ENCODE peak calls at places on chromosome 2, in seven cellular contexts. G is GM23338, E is H7, I is left ventricle myocardium superior, P is PC-9, Z is BJ, J is activated T-helper 1 cell treated with Interleukin-2 at 50 U/mL for 16 hours. L is an unnamed sample.

GRCh38 chr2:88841224-88841929 is 149.9 kb downstream of the RPIA start:
- DNase-seq in E (no peak), I (no peak), J (no peak), P (no peak), Z (no peak), G (no peak), L (no peak)

GRCh38 chr2:30226144-30227032 is 4.9 kb upstream of the LBH start:
- DNase-seq in Z (no peak), G (no peak), I (no peak), E (no peak), J (no peak), P (no peak), L (no peak)

GRCh38 chr2:170369894-170370293 is 191.9 kb downstream of the MYO3B start:
- DNase-seq in Z (no peak), I (no peak), E (no peak), J (no peak), P (no peak), G (peak), L (peak)

GRCh38 chr2:125424386-125424785 is 1231.6 kb upstream of the GYPC start:
- DNase-seq in I (no peak), J (no peak), G (no peak), Z (no peak), E (no peak), P (no peak), L (no peak)

GRCh38 chr2:148658807-148659722 is 14.5 kb downstream of the EPC2 start:
- DNase-seq in Z (no peak), P (peak), I (no peak), G (no peak), J (no peak), E (no peak), L (no peak)

GRCh38 chr2:26465981-26466471 is 11.9 kb downstream of the OTOF start:
- DNase-seq in I (no peak), E (no peak), Z (no peak), P (no peak), J (no peak), G (no peak), L (no peak)

GRCh38 chr2:5692561-5693287 is 540 bp downstream of the SOX11 start:
- DNase-seq in P (no peak), G (peak), I (no peak), J (no peak), E (peak), Z (no peak), L (no peak)

GRCh38 chr2:148565272-148565894 is 79.2 kb upstream of the EPC2 start:
- DNase-seq in J (no peak), E (peak), Z (no peak), G (peak), P (no peak), I (no peak), L (no peak)

GRCh38 chr2:239194731-239195317 is 206.0 kb downstream of the HDAC4 start:
- DNase-seq in E (no peak), Z (no peak), G (no peak), J (no peak), P (no peak), I (peak), L (no peak)

GRCh38 chr2:121345887-121346286 is 60.9 kb upstream of the TFCP2L1 start:
- DNase-seq in Z (no peak), J (no peak), P (no peak), G (no peak), I (no peak), E (no peak), L (no peak)

GRCh38 chr2:119481501-119482455 is 42.5 kb downstream of the SCTR start:
- DNase-seq in J (no peak), I (no peak), E (peak), P (no peak), G (peak), Z (no peak), L (no peak)

GRCh38 chr2:29430382-29431112 is 315.3 kb downstream of the CLIP4 start:
- DNase-seq in I (no peak), G (no peak), Z (no peak), J (no peak), E (no peak), P (no peak), L (no peak)

GRCh38 chr2:30500699-30501098 is 53.7 kb downstream of the LCLAT1 start:
- DNase-seq in J (no peak), E (no peak), Z (no peak), P (no peak), G (no peak), I (no peak), L (no peak)

GRCh38 chr2:14631676-14632075 is 841 bp upstream of the LRATD1 start:
- DNase-seq in P (no peak), J (no peak), G (no peak), I (no peak), E (no peak), Z (no peak), L (no peak)

GRCh38 chr2:107992069-107992468 is 5.7 kb downstream of the SLC5A7 start:
- DNase-seq in P (peak), G (no peak), E (no peak), J (no peak), Z (no peak), I (no peak), L (no peak)

GRCh38 chr2:134185639-134186038 is 68.2 kb upstream of the MGAT5 start:
- DNase-seq in P (no peak), G (no peak), J (no peak), Z (no peak), I (no peak), E (no peak), L (no peak)

GRCh38 chr2:169895294-169895985 is 68.2 kb downstream of the UBR3 start:
- DNase-seq in E (no peak), G (no peak), J (no peak), P (no peak), I (no peak), Z (peak), L (no peak)

GRCh38 chr2:33177627-33178026 is 230.9 kb downstream of the LTBP1 start:
- DNase-seq in I (no peak), Z (no peak), J (no peak), G (no peak), E (no peak), P (no peak), L (no peak)

GRCh38 chr2:168033966-168034365 is 213.4 kb downstream of the STK39 start:
- DNase-seq in J (no peak), G (no peak), P (no peak), I (no peak), Z (no peak), E (no peak), L (no peak)

GRCh38 chr2:7725132-7725849 is 808.1 kb downstream of the RNF144A start:
- DNase-seq in G (no peak), E (no peak), P (no peak), Z (no peak), J (no peak), I (no peak), L (no peak)

GRCh38 chr2:188519133-188519532 is 227.5 kb downstream of the GULP1 start:
- DNase-seq in J (no peak), P (no peak), G (no peak), E (no peak), I (no peak), Z (no peak), L (no peak)